ENCODE peak calls at places on chromosome 2, in four cellular contexts. R, T, K and Q are unnamed samples.

GRCh38 chr2:176501652-176502051 is 232.4 kb downstream of the MTX2 start:
- DNase-seq in T (no peak), R (no peak), K (no peak), Q (no peak)

GRCh38 chr2:62296034-62296832 is 100.3 kb downstream of the B3GNT2 start:
- DNase-seq in K (no peak), R (no peak), T (no peak), Q (no peak)

GRCh38 chr2:79935771-79936657 is 368.5 kb downstream of the LRRTM1 start:
- DNase-seq in K (peak; percentile 1), R (peak; percentile 72), T (peak; percentile 61), Q (peak; percentile 41)

GRCh38 chr2:130845507-130846085 is 8.9 kb downstream of the ARHGEF4 start:
- DNase-seq in K (no peak), T (no peak), R (no peak), Q (no peak)

GRCh38 chr2:65355190-65355831 is 77.1 kb downstream of the SPRED2 start:
- DNase-seq in K (no peak), T (no peak), R (peak; percentile 41), Q (no peak)

GRCh38 chr2:126802774-126803421 is 95.8 kb upstream of the TEX51 start:
- DNase-seq in R (no peak), T (no peak), K (no peak), Q (no peak)

GRCh38 chr2:239824866-239825704 is 200.1 kb downstream of the NDUFA10 start:
- DNase-seq in R (no peak), K (no peak), T (no peak), Q (no peak)

GRCh38 chr2:105883911-105884694 is 139.4 kb downstream of the NCK2 start:
- DNase-seq in R (no peak), K (no peak), T (no peak), Q (no peak)

GRCh38 chr2:86628091-86628522 is 4.4 kb upstream of the RNF103 start:
- DNase-seq in K (no peak), R (no peak), T (no peak), Q (no peak)

GRCh38 chr2:118940486-118941120 is 1.4 kb upstream of the MARCO start:
- DNase-seq in R (no peak), T (no peak), K (no peak), Q (no peak)

GRCh38 chr2:237704476-237705224 is 77.3 kb downstream of the LRRFIP1 start:
- DNase-seq in K (no peak), R (peak; percentile 38), T (no peak), Q (no peak)

GRCh38 chr2:226730487-226730886 is 69.1 kb downstream of the IRS1 start:
- DNase-seq in K (no peak), R (peak; percentile 34), T (no peak), Q (no peak)

GRCh38 chr2:161223139-161223732 is 63.0 kb downstream of the TANK start:
- DNase-seq in T (peak; percentile 52), K (no peak), R (peak; percentile 50), Q (peak; percentile 52)

GRCh38 chr2:83261591-83262136 is 1197.4 kb downstream of the SUCLG1 start:
- DNase-seq in T (no peak), K (no peak), R (no peak), Q (no peak)

GRCh38 chr2:72103690-72104089 is 44.0 kb downstream of the CYP26B1 start:
- DNase-seq in R (no peak), T (no peak), K (no peak), Q (no peak)

GRCh38 chr2:178829981-178830380 is 22.8 kb upstream of the TTN start:
- DNase-seq in K (no peak), T (no peak), R (no peak), Q (no peak)